ENCODE peak calls at places on chromosome 14, in seven cellular contexts. One of them, this sample, is unnamed.

GRCh38 chr14:82905762-82906161 is 1372.1 kb upstream of the SEL1L start:
- DNase-seq in BJ: no peak
- DNase-seq in astrocyte: no peak
- DNase-seq in CD8-positive, alpha-beta memory T cell: no peak
- DNase-seq in adrenal gland: no peak
- DNase-seq in GM23248: no peak
- DNase-seq in small intestine: no peak
- DNase-seq in this sample: no peak

GRCh38 chr14:87566986-87567385 is 426.0 kb downstream of the GALC start:
- DNase-seq in BJ: peak; percentile 58
- DNase-seq in astrocyte: peak; percentile 59
- DNase-seq in small intestine: no peak
- DNase-seq in CD8-positive, alpha-beta memory T cell: no peak
- DNase-seq in GM23248: peak; percentile 3
- DNase-seq in adrenal gland: no peak
- DNase-seq in this sample: no peak

GRCh38 chr14:104375551-104376201 is 203.9 kb upstream of the C14orf180 start:
- DNase-seq in BJ: no peak
- DNase-seq in CD8-positive, alpha-beta memory T cell: no peak
- DNase-seq in adrenal gland: no peak
- DNase-seq in astrocyte: no peak
- DNase-seq in small intestine: no peak
- DNase-seq in GM23248: no peak
- DNase-seq in this sample: no peak

GRCh38 chr14:72810201-72810600 is 83.7 kb downstream of the DPF3 start:
- DNase-seq in small intestine: no peak
- DNase-seq in BJ: no peak
- DNase-seq in GM23248: peak; percentile 61
- DNase-seq in adrenal gland: no peak
- DNase-seq in astrocyte: no peak
- DNase-seq in CD8-positive, alpha-beta memory T cell: peak; percentile 58
- DNase-seq in this sample: no peak

GRCh38 chr14:35883677-35884293 is 57.6 kb downstream of the BRMS1L start:
- DNase-seq in astrocyte: no peak
- DNase-seq in small intestine: peak; percentile 28
- DNase-seq in BJ: no peak
- DNase-seq in CD8-positive, alpha-beta memory T cell: peak; percentile 10
- DNase-seq in GM23248: peak; percentile 61
- DNase-seq in adrenal gland: peak; percentile 70
- DNase-seq in this sample: no peak

GRCh38 chr14:100654025-100654813 is 67.0 kb upstream of the BEGAIN start:
- DNase-seq in BJ: no peak
- DNase-seq in astrocyte: no peak
- DNase-seq in GM23248: no peak
- DNase-seq in small intestine: no peak
- DNase-seq in CD8-positive, alpha-beta memory T cell: no peak
- DNase-seq in adrenal gland: no peak
- DNase-seq in this sample: no peak

GRCh38 chr14:28931999-28932398 is 165.4 kb downstream of the FOXG1 start:
- DNase-seq in CD8-positive, alpha-beta memory T cell: no peak
- DNase-seq in BJ: no peak
- DNase-seq in small intestine: no peak
- DNase-seq in astrocyte: no peak
- DNase-seq in GM23248: peak; percentile 2
- DNase-seq in adrenal gland: no peak
- DNase-seq in this sample: no peak

GRCh38 chr14:100899841-100900771 is 3.4 kb downstream of the RTL1 start:
- DNase-seq in adrenal gland: peak; percentile 72
- DNase-seq in small intestine: peak; percentile 1
- DNase-seq in CD8-positive, alpha-beta memory T cell: no peak
- DNase-seq in astrocyte: no peak
- DNase-seq in GM23248: peak; percentile 7
- DNase-seq in BJ: no peak
- DNase-seq in this sample: no peak

GRCh38 chr14:84643438-84643837 is 886.5 kb upstream of the FLRT2 start:
- DNase-seq in small intestine: no peak
- DNase-seq in BJ: no peak
- DNase-seq in astrocyte: no peak
- DNase-seq in GM23248: no peak
- DNase-seq in CD8-positive, alpha-beta memory T cell: no peak
- DNase-seq in adrenal gland: no peak
- DNase-seq in this sample: no peak

GRCh38 chr14:95667251-95667693 is 19.0 kb upstream of the TCL1B start:
- DNase-seq in CD8-positive, alpha-beta memory T cell: no peak
- DNase-seq in GM23248: no peak
- DNase-seq in astrocyte: no peak
- DNase-seq in BJ: no peak
- DNase-seq in adrenal gland: no peak
- DNase-seq in small intestine: no peak
- DNase-seq in this sample: no peak

GRCh38 chr14:82501554-82501953 is 967.9 kb upstream of the SEL1L start:
- DNase-seq in CD8-positive, alpha-beta memory T cell: no peak
- DNase-seq in astrocyte: no peak
- DNase-seq in adrenal gland: no peak
- DNase-seq in small intestine: peak; percentile 1
- DNase-seq in BJ: no peak
- DNase-seq in GM23248: no peak
- DNase-seq in this sample: no peak

GRCh38 chr14:100850841-100851585 is 25.1 kb downstream of the MEG3 start:
- DNase-seq in astrocyte: no peak
- DNase-seq in CD8-positive, alpha-beta memory T cell: peak; percentile 60
- DNase-seq in GM23248: peak; percentile 64
- DNase-seq in small intestine: peak; percentile 70
- DNase-seq in BJ: no peak
- DNase-seq in adrenal gland: peak; percentile 88
- DNase-seq in this sample: no peak

GRCh38 chr14:36383674-36384421 is 63.4 kb upstream of the MBIP start:
- DNase-seq in GM23248: peak; percentile 26
- DNase-seq in CD8-positive, alpha-beta memory T cell: no peak
- DNase-seq in BJ: no peak
- DNase-seq in adrenal gland: no peak
- DNase-seq in small intestine: no peak
- DNase-seq in astrocyte: no peak
- DNase-seq in this sample: no peak

GRCh38 chr14:71658261-71658860 is 273.9 kb upstream of the RGS6 start:
- DNase-seq in CD8-positive, alpha-beta memory T cell: no peak
- DNase-seq in BJ: no peak
- DNase-seq in astrocyte: peak; percentile 44
- DNase-seq in adrenal gland: no peak
- DNase-seq in small intestine: no peak
- DNase-seq in GM23248: peak; percentile 52
- DNase-seq in this sample: no peak

GRCh38 chr14:56216631-56217379 is 98.6 kb downstream of the PELI2 start:
- DNase-seq in BJ: no peak
- DNase-seq in small intestine: no peak
- DNase-seq in GM23248: peak; percentile 43
- DNase-seq in astrocyte: peak; percentile 36
- DNase-seq in adrenal gland: peak; percentile 71
- DNase-seq in CD8-positive, alpha-beta memory T cell: no peak
- DNase-seq in this sample: no peak

GRCh38 chr14:99435327-99435726 is 45.3 kb downstream of the SETD3 start:
- DNase-seq in adrenal gland: no peak
- DNase-seq in small intestine: no peak
- DNase-seq in BJ: no peak
- DNase-seq in CD8-positive, alpha-beta memory T cell: no peak
- DNase-seq in GM23248: no peak
- DNase-seq in astrocyte: no peak
- DNase-seq in this sample: no peak

GRCh38 chr14:55965851-55966250 is 152.4 kb upstream of the PELI2 start:
- DNase-seq in astrocyte: peak; percentile 87
- DNase-seq in CD8-positive, alpha-beta memory T cell: no peak
- DNase-seq in BJ: no peak
- DNase-seq in GM23248: no peak
- DNase-seq in small intestine: no peak
- DNase-seq in adrenal gland: no peak
- DNase-seq in this sample: no peak

GRCh38 chr14:77199590-77199989 is 18.0 kb downstream of the TMEM63C start:
- DNase-seq in BJ: no peak
- DNase-seq in GM23248: no peak
- DNase-seq in small intestine: no peak
- DNase-seq in CD8-positive, alpha-beta memory T cell: no peak
- DNase-seq in astrocyte: no peak
- DNase-seq in adrenal gland: no peak
- DNase-seq in this sample: no peak

GRCh38 chr14:101002738-101003137 is 99.2 kb upstream of the RTL1 start:
- DNase-seq in adrenal gland: no peak
- DNase-seq in CD8-positive, alpha-beta memory T cell: no peak
- DNase-seq in BJ: no peak
- DNase-seq in astrocyte: no peak
- DNase-seq in GM23248: no peak
- DNase-seq in small intestine: no peak
- DNase-seq in this sample: no peak

GRCh38 chr14:84646791-84647500 is 883.0 kb upstream of the FLRT2 start:
- DNase-seq in GM23248: no peak
- DNase-seq in BJ: no peak
- DNase-seq in astrocyte: peak; percentile 54
- DNase-seq in small intestine: no peak
- DNase-seq in CD8-positive, alpha-beta memory T cell: no peak
- DNase-seq in adrenal gland: no peak
- DNase-seq in this sample: no peak

GRCh38 chr14:66254066-66254465 is 232.1 kb upstream of the CCDC196 start:
- DNase-seq in small intestine: no peak
- DNase-seq in adrenal gland: no peak
- DNase-seq in BJ: no peak
- DNase-seq in GM23248: no peak
- DNase-seq in CD8-positive, alpha-beta memory T cell: no peak
- DNase-seq in astrocyte: no peak
- DNase-seq in this sample: no peak

DNA sequence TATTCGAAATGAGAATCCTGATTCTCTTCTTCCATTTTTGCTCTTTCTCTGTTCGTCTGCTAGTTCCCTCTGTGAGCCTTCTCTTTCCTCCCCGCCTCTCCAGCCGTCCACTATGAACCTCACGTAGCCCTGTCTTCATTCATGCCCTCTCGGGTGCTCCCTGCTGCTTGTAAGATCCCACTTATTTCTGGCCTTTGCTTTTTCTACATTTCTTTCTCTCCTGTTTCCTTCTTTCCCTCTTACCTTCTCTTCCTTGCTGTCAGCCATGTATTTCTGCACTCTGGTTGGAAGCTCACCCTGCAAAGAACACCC is 85.9 kb downstream of the SAMD4A start:
- DNase-seq in adrenal gland: no peak
- DNase-seq in astrocyte: no peak
- DNase-seq in BJ: no peak
- DNase-seq in small intestine: no peak
- DNase-seq in CD8-positive, alpha-beta memory T cell: no peak
- DNase-seq in GM23248: no peak
- DNase-seq in this sample: no peak
- H3K4me3 ChIP-seq in adrenal gland: peak overlapping the region; percentile 45
- H3K4me3 ChIP-seq in astrocyte: peak overlapping the region; percentile 51
- H3K4me3 ChIP-seq in BJ: peak overlapping the region; percentile 31
- H3K4me3 ChIP-seq in small intestine: no peak overlapping the region
- H3K4me3 ChIP-seq in CD8-positive, alpha-beta memory T cell: no peak overlapping the region
- H3K4me3 ChIP-seq in GM23248: peak overlapping the region; percentile 68
- H3K4me3 ChIP-seq in this sample: peak overlapping the region; percentile 48

GRCh38 chr14:22977684-22978486 is 4.5 kb downstream of the AJUBA start:
- DNase-seq in GM23248: peak; percentile 71
- DNase-seq in adrenal gland: peak; percentile 78
- DNase-seq in astrocyte: peak; percentile 62
- DNase-seq in CD8-positive, alpha-beta memory T cell: no peak
- DNase-seq in small intestine: peak; percentile 69
- DNase-seq in BJ: no peak
- DNase-seq in this sample: no peak

GRCh38 chr14:22974530-22975313 is 7.6 kb downstream of the AJUBA start:
- DNase-seq in BJ: no peak
- DNase-seq in adrenal gland: peak; percentile 64
- DNase-seq in GM23248: no peak
- DNase-seq in CD8-positive, alpha-beta memory T cell: no peak
- DNase-seq in astrocyte: no peak
- DNase-seq in small intestine: no peak
- DNase-seq in this sample: no peak

GRCh38 chr14:22978487-22978837 is 3.9 kb downstream of the AJUBA start:
- DNase-seq in astrocyte: no peak
- DNase-seq in adrenal gland: no peak
- DNase-seq in BJ: no peak
- DNase-seq in CD8-positive, alpha-beta memory T cell: no peak
- DNase-seq in GM23248: peak; percentile 39
- DNase-seq in small intestine: no peak
- DNase-seq in this sample: no peak

GRCh38 chr14:22977434-22977683 is 5.0 kb downstream of the AJUBA start:
- DNase-seq in CD8-positive, alpha-beta memory T cell: no peak
- DNase-seq in small intestine: no peak
- DNase-seq in GM23248: no peak
- DNase-seq in BJ: no peak
- DNase-seq in astrocyte: no peak
- DNase-seq in adrenal gland: no peak
- DNase-seq in this sample: no peak

GRCh38 chr14:22976620-22977433 is 5.5 kb downstream of the AJUBA start:
- DNase-seq in BJ: no peak
- DNase-seq in small intestine: peak; percentile 78
- DNase-seq in adrenal gland: peak; percentile 46
- DNase-seq in CD8-positive, alpha-beta memory T cell: no peak
- DNase-seq in GM23248: peak; percentile 25
- DNase-seq in astrocyte: no peak
- DNase-seq in this sample: no peak
- H3K4me3 ChIP-seq in BJ: no peak overlapping the region
- H3K4me3 ChIP-seq in small intestine: no peak overlapping the region
- H3K4me3 ChIP-seq in adrenal gland: no peak overlapping the region
- H3K4me3 ChIP-seq in CD8-positive, alpha-beta memory T cell: no peak overlapping the region
- H3K4me3 ChIP-seq in GM23248: peak overlapping the region; percentile 75
- H3K4me3 ChIP-seq in astrocyte: no peak overlapping the region
- H3K4me3 ChIP-seq in this sample: peak overlapping the region; percentile 0

DNA sequence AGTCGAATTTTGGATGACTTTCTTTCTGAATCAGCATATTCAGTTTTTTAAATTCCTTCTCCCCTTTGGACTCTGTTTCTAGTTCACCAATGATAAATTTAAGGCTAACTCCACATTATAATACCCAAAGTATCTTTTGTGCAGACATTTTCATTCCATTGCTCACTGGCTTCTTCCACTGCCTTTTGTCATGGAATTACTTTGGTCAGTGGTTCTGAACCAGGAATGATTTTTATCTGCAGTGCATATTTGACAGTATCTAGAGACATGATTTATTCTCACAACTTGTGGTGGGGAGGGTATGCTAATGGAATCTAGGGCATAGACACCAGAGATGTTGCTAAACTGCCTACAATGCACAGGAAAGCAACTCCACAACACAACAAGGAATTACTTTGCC is 234.4 kb upstream of the PRKD1 start:
- DNase-seq in GM23248: no peak
- DNase-seq in astrocyte: peak; percentile 55
- DNase-seq in small intestine: no peak
- DNase-seq in BJ: no peak
- DNase-seq in adrenal gland: no peak
- DNase-seq in CD8-positive, alpha-beta memory T cell: no peak
- DNase-seq in this sample: no peak
- H3K4me3 ChIP-seq in GM23248: no peak overlapping the region
- H3K4me3 ChIP-seq in astrocyte: no peak overlapping the region
- H3K4me3 ChIP-seq in small intestine: no peak overlapping the region
- H3K4me3 ChIP-seq in BJ: no peak overlapping the region
- H3K4me3 ChIP-seq in adrenal gland: no peak overlapping the region
- H3K4me3 ChIP-seq in CD8-positive, alpha-beta memory T cell: no peak overlapping the region
- H3K4me3 ChIP-seq in this sample: no peak overlapping the region

DNA sequence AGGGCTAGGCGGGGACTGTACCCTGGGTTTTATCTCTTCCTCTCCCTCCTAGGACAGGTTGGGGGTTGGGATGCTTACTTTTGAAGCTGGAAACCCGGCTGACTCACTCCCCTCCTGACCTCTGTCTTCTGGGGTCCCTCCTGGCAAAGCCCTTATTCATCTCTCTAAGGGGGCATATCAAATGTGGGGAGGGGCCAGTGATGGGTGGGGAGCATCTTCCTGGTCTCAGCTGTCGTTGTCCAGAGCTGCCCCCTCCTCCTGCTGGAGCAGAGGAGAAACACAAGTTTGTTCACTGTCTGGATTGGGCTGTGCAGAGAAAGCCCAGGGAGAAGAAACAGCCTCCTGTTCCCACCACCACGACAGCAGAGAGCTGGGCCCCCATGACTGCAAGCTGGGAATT is 85.8 kb downstream of the TNFAIP2 start:
- DNase-seq in CD8-positive, alpha-beta memory T cell: no peak
- DNase-seq in astrocyte: no peak
- DNase-seq in small intestine: no peak
- DNase-seq in adrenal gland: no peak
- DNase-seq in BJ: no peak
- DNase-seq in GM23248: peak; percentile 56
- DNase-seq in this sample: no peak
- H3K4me3 ChIP-seq in CD8-positive, alpha-beta memory T cell: no peak overlapping the region
- H3K4me3 ChIP-seq in astrocyte: no peak overlapping the region
- H3K4me3 ChIP-seq in small intestine: no peak overlapping the region
- H3K4me3 ChIP-seq in adrenal gland: no peak overlapping the region
- H3K4me3 ChIP-seq in BJ: peak overlapping the region; percentile 57
- H3K4me3 ChIP-seq in GM23248: peak overlapping the region; percentile 91
- H3K4me3 ChIP-seq in this sample: peak overlapping the region; percentile 72